ENCODE peak calls at places on chromosome 10, in seven cellular contexts. M is LoVo; E is midbrain; Z is activated naive CD4-positive, alpha-beta T cell treated with anti-CD3 and anti-CD28 coated beads, Interleukin-2, amount 10 ng/mL, durations not matched to agents 7 days and 5 days; B is SW480; S is SK-N-DZ; V is GM12891. D is an unnamed sample.

GRCh38 chr10:121831777-121832176 is 96.1 kb downstream of the ATE1 start:
- DNase-seq in V (no peak), Z (no peak), M (peak; percentile 5), E (no peak), B (no peak), S (no peak), D (no peak)

GRCh38 chr10:33276282-33276923 is 58.1 kb downstream of the NRP1 start:
- DNase-seq in B (no peak), M (no peak), S (no peak), V (no peak), E (no peak), Z (no peak), D (no peak)

GRCh38 chr10:4813496-4813895 is 12.5 kb upstream of the AKR1E2 start:
- DNase-seq in S (no peak), M (no peak), Z (no peak), E (no peak), V (no peak), B (no peak), D (no peak)

GRCh38 chr10:58384536-58384998 is 643 bp upstream of the TFAM start:
- DNase-seq in S (no peak), M (peak; percentile 1), V (no peak), Z (no peak), B (peak; percentile 3), E (peak; percentile 46), D (no peak)

GRCh38 chr10:60480865-60481563 is 91.3 kb upstream of the ANK3 start:
- DNase-seq in V (no peak), M (no peak), Z (no peak), S (no peak), B (no peak), E (peak; percentile 69), D (peak; percentile 88)

GRCh38 chr10:85195596-85195995 is 867.2 kb downstream of the CCSER2 start:
- DNase-seq in V (no peak), E (no peak), S (no peak), B (no peak), Z (no peak), M (no peak), D (no peak)

GRCh38 chr10:132382231-132382922 is 14.6 kb upstream of the PWWP2B start:
- DNase-seq in E (no peak), M (no peak), V (no peak), Z (peak; percentile 18), S (no peak), B (no peak), D (no peak)

GRCh38 chr10:12728569-12728968 is 272.9 kb downstream of the CCDC3 start:
- DNase-seq in M (no peak), E (no peak), S (no peak), Z (no peak), V (no peak), B (no peak), D (no peak)

GRCh38 chr10:104293021-104293420 is 24.0 kb downstream of the GSTO2 start:
- DNase-seq in V (no peak), M (no peak), Z (no peak), S (no peak), B (no peak), E (peak; percentile 10), D (no peak)

GRCh38 chr10:26485150-26485941 is 47.2 kb downstream of the APBB1IP start:
- DNase-seq in Z (no peak), B (no peak), S (no peak), M (no peak), E (no peak), V (no peak), D (no peak)

GRCh38 chr10:127973810-127974311 is 67.0 kb downstream of the PTPRE start:
- DNase-seq in Z (no peak), B (peak; percentile 68), M (no peak), V (no peak), S (no peak), E (peak; percentile 62), D (no peak)

GRCh38 chr10:124267231-124267885 is 151.4 kb downstream of the OAT start:
- DNase-seq in V (no peak), E (no peak), M (no peak), S (no peak), Z (no peak), B (no peak), D (no peak)

GRCh38 chr10:48634198-48634983 is 29.5 kb upstream of the ARHGAP22 start:
- DNase-seq in M (no peak), S (no peak), V (no peak), B (no peak), Z (no peak), E (peak; percentile 64), D (peak; percentile 70)

GRCh38 chr10:21624951-21625350 is 90.9 kb downstream of the MLLT10 start:
- DNase-seq in M (no peak), S (no peak), B (no peak), V (no peak), Z (no peak), E (no peak), D (no peak)

GRCh38 chr10:90865400-90865799 is 6.4 kb upstream of the RPP30 start:
- DNase-seq in V (no peak), B (no peak), Z (no peak), E (no peak), S (no peak), M (no peak), D (no peak)

GRCh38 chr10:128843972-128844371 is 623.1 kb upstream of the MGMT start:
- DNase-seq in V (no peak), B (peak; percentile 8), M (no peak), S (no peak), E (no peak), Z (no peak), D (no peak)

GRCh38 chr10:3764626-3765375 is 20.2 kb downstream of the KLF6 start:
- DNase-seq in B (peak; percentile 35), S (no peak), Z (peak; percentile 55), E (no peak), M (no peak), V (no peak), D (no peak)

GRCh38 chr10:124703778-124704427 is 40.3 kb downstream of the FAM53B start:
- DNase-seq in E (peak; percentile 69), B (no peak), V (no peak), M (no peak), S (no peak), Z (no peak), D (peak; percentile 94)

GRCh38 chr10:117165557-117166419 is 27.7 kb upstream of the VAX1 start:
- DNase-seq in B (peak; percentile 30), Z (no peak), E (peak; percentile 50), S (peak; percentile 33), V (no peak), M (peak; percentile 36), D (peak; percentile 75)

GRCh38 chr10:34305189-34305588 is 509.9 kb downstream of the PARD3 start:
- DNase-seq in M (no peak), Z (no peak), S (no peak), B (no peak), V (peak; percentile 7), E (no peak), D (no peak)

GRCh38 chr10:23099816-23100215 is 4.4 kb downstream of the MSRB2 start:
- DNase-seq in M (peak; percentile 72), V (no peak), S (no peak), E (no peak), B (peak; percentile 35), Z (no peak), D (no peak)

GRCh38 chr10:33965795-33966581 is 631.5 kb upstream of the NRP1 start:
- DNase-seq in V (no peak), Z (no peak), M (no peak), E (no peak), S (no peak), B (peak; percentile 64), D (no peak)

GRCh38 chr10:48901152-48901705 is 38.4 kb downstream of the LRRC18 start:
- DNase-seq in E (no peak), B (no peak), M (no peak), S (no peak), Z (no peak), V (no peak), D (no peak)

GRCh38 chr10:122492955-122493597 is 31.7 kb downstream of the HTRA1 start:
- DNase-seq in B (no peak), E (no peak), S (no peak), Z (no peak), M (no peak), V (no peak), D (peak; percentile 35)

GRCh38 chr10:85936180-85936579 is 430.4 kb downstream of the GRID1 start:
- DNase-seq in Z (no peak), B (no peak), E (no peak), V (no peak), M (no peak), S (no peak), D (no peak)

GRCh38 chr10:25176421-25176968 is 1.7 kb downstream of the GPR158 start:
- DNase-seq in E (peak; percentile 32), B (peak; percentile 8), Z (no peak), S (peak; percentile 46), V (no peak), M (no peak), D (no peak)

GRCh38 chr10:130351466-130352290 is 215.5 kb downstream of the GLRX3 start:
- DNase-seq in V (no peak), Z (no peak), S (no peak), M (no peak), B (no peak), E (no peak), D (no peak)

GRCh38 chr10:27742926-27743735 is 2.5 kb downstream of the MKX start:
- DNase-seq in S (no peak), B (peak; percentile 36), E (no peak), Z (peak; percentile 45), V (peak; percentile 19), M (no peak), D (no peak)

GRCh38 chr10:114749014-114749413 is 72.6 kb upstream of the FHIP2A start:
- DNase-seq in E (no peak), S (no peak), M (no peak), Z (no peak), V (no peak), B (no peak), D (no peak)

GRCh38 chr10:88092975-88093374 is 229.6 kb downstream of the PTEN start:
- DNase-seq in M (no peak), E (no peak), B (no peak), S (peak; percentile 29), Z (no peak), V (no peak), D (no peak)

GRCh38 chr10:15719899-15720634 is at the start of gene ITGA8:
- DNase-seq in M (no peak), E (no peak), S (peak; percentile 51), V (peak; percentile 11), Z (no peak), B (no peak), D (no peak)

GRCh38 chr10:93266858-93267257 is 193.2 kb downstream of the CYP26A1 start:
- DNase-seq in B (no peak), E (no peak), Z (no peak), V (no peak), S (no peak), M (no peak), D (no peak)

GRCh38 chr10:132963430-132963960 is 21.1 kb upstream of the CFAP46 start:
- DNase-seq in E (no peak), S (no peak), M (no peak), Z (no peak), V (no peak), B (no peak), D (no peak)